ENCODE peak calls at places on chromosomes 12 and 14, in ten cellular contexts. C, K, X, Y, Q, A, M, N, J and B are unnamed samples.

GRCh38 chr12:52344111-52344510 is 22.9 kb upstream of the KRT83 start:
- DNase-seq in C (no peak), K (peak; percentile 59), X (no peak), Y (no peak), Q (no peak), A (no peak), M (no peak), N (no peak), J (no peak), B (no peak)

GRCh38 chr14:56918849-56919574 is 108.7 kb upstream of the OTX2 start:
- DNase-seq in C (no peak), K (no peak), X (no peak), Y (no peak), Q (no peak), A (no peak), M (no peak), N (no peak), J (no peak), B (no peak)

GRCh38 chr12:92242917-92243316 is 97.3 kb upstream of the BTG1 start:
- DNase-seq in C (peak; percentile 86), K (no peak), X (no peak), Y (no peak), Q (peak; percentile 51), A (peak; percentile 30), M (no peak), N (no peak), J (no peak), B (no peak)

GRCh38 chr14:39015360-39015961 is 87.6 kb downstream of the SEC23A start:
- DNase-seq in C (peak; percentile 71), K (no peak), X (peak; percentile 44), Y (peak; percentile 21), Q (peak; percentile 71), A (peak; percentile 69), M (no peak), N (peak; percentile 66), J (no peak), B (no peak)

GRCh38 chr12:56679834-56680575 is 8.1 kb downstream of the PTGES3 start:
- DNase-seq in C (no peak), K (peak; percentile 23), X (no peak), Y (no peak), Q (no peak), A (no peak), M (no peak), N (no peak), J (no peak), B (no peak)

GRCh38 chr14:65231286-65231980 is 129.1 kb upstream of the MAX start:
- DNase-seq in C (no peak), K (peak; percentile 4), X (no peak), Y (no peak), Q (no peak), A (no peak), M (no peak), N (no peak), J (no peak), B (no peak)

GRCh38 chr14:73776194-73776537 is 62.0 kb upstream of the PNMA1 start:
- DNase-seq in C (no peak), K (no peak), X (peak; percentile 67), Y (no peak), Q (peak; percentile 30), A (peak; percentile 68), M (no peak), N (no peak), J (no peak), B (no peak)

GRCh38 chr12:130787445-130788410 is 51.3 kb downstream of the STX2 start:
- DNase-seq in C (peak; percentile 75), K (no peak), X (peak; percentile 76), Y (no peak), Q (peak; percentile 37), A (peak; percentile 50), M (no peak), N (no peak), J (no peak), B (no peak)

GRCh38 chr14:49769171-49769570 is 1.2 kb downstream of the KLHDC2 start:
- DNase-seq in C (peak; percentile 70), K (no peak), X (peak; percentile 74), Y (no peak), Q (peak; percentile 73), A (peak; percentile 63), M (peak; percentile 39), N (peak; percentile 81), J (no peak), B (peak; percentile 28)

GRCh38 chr12:72995616-72996015 is 723.4 kb downstream of the TRHDE start:
- DNase-seq in C (no peak), K (no peak), X (no peak), Y (no peak), Q (no peak), A (no peak), M (no peak), N (no peak), J (no peak), B (no peak)

GRCh38 chr14:39266589-39266870 is 32.8 kb downstream of the MIA2 start:
- DNase-seq in C (no peak), K (no peak), X (peak; percentile 65), Y (no peak), Q (peak; percentile 73), A (peak; percentile 48), M (peak; percentile 90), N (no peak), J (no peak), B (no peak)

GRCh38 chr12:111799758-111800157 is 33.0 kb downstream of the ALDH2 start:
- DNase-seq in C (no peak), K (no peak), X (no peak), Y (no peak), Q (no peak), A (no peak), M (no peak), N (no peak), J (no peak), B (no peak)

GRCh38 chr14:104221636-104222375 is 83.4 kb downstream of the KIF26A start:
- DNase-seq in C (no peak), K (peak; percentile 56), X (no peak), Y (no peak), Q (no peak), A (no peak), M (no peak), N (no peak), J (no peak), B (no peak)

GRCh38 chr12:92400006-92400405 is 254.4 kb upstream of the BTG1 start:
- DNase-seq in C (no peak), K (no peak), X (no peak), Y (no peak), Q (no peak), A (no peak), M (no peak), N (no peak), J (peak; percentile 34), B (no peak)

GRCh38 chr12:45291518-45291917 is 75.6 kb downstream of the ANO6 start:
- DNase-seq in C (no peak), K (no peak), X (no peak), Y (no peak), Q (no peak), A (no peak), M (no peak), N (no peak), J (no peak), B (no peak)

GRCh38 chr12:53462935-53463334 is 11.0 kb downstream of the PCBP2 start:
- DNase-seq in C (no peak), K (no peak), X (no peak), Y (no peak), Q (no peak), A (no peak), M (no peak), N (no peak), J (no peak), B (no peak)

GRCh38 chr14:96098309-96098998 is 59.3 kb downstream of the C14orf132 start:
- DNase-seq in C (peak; percentile 71), K (no peak), X (peak; percentile 53), Y (peak; percentile 60), Q (peak; percentile 81), A (peak; percentile 76), M (peak; percentile 56), N (peak; percentile 73), J (no peak), B (no peak)

GRCh38 chr12:40224439-40225291 is at the start of gene LRRK2:
- DNase-seq in C (peak; percentile 60), K (peak; percentile 99), X (peak; percentile 77), Y (no peak), Q (peak; percentile 89), A (peak; percentile 76), M (peak; percentile 65), N (no peak), J (peak; percentile 24), B (peak; percentile 22)

GRCh38 chr14:35044939-35045797 is 904 bp upstream of the FAM177A1 start:
- DNase-seq in C (peak; percentile 67), K (no peak), X (peak; percentile 64), Y (no peak), Q (peak; percentile 61), A (peak; percentile 71), M (no peak), N (no peak), J (no peak), B (peak; percentile 10)

GRCh38 chr12:1646908-1647669 is 18.1 kb downstream of the WNT5B start:
- DNase-seq in C (no peak), K (no peak), X (no peak), Y (no peak), Q (no peak), A (no peak), M (no peak), N (no peak), J (no peak), B (no peak)
- H3K4me3 ChIP-seq in C (no peak overlapping the region), K (no peak overlapping the region), X (no peak overlapping the region), Y (no peak overlapping the region), Q (no peak overlapping the region), A (no peak overlapping the region), M (no peak overlapping the region), N (no peak overlapping the region), J (no peak overlapping the region), B (no peak overlapping the region)

DNA sequence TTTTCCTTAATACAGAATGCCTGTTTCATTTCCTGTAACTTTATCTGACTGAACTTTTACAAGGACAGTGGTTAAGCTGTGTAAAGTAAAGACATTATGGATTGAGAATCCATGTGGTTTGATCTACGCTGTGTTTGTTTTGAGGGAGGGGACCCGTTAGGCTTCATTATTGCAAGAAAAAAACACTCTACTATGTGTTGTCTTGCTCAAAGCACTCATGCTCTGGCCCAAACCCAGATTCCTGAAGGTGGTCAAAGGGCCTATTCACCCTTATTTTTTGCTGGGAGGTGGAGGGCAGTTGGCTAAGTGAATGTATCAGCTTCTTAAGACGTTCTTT is 11.9 kb downstream of the RNF10 start:
- DNase-seq in C (no peak), K (no peak), X (no peak), Y (no peak), Q (no peak), A (no peak), M (no peak), N (peak; percentile 88), J (no peak), B (no peak)
- H3K4me3 ChIP-seq in C (no peak overlapping the region), K (no peak overlapping the region), X (no peak overlapping the region), Y (no peak overlapping the region), Q (no peak overlapping the region), A (no peak overlapping the region), M (no peak overlapping the region), N (peak overlapping the region; percentile 58), J (no peak overlapping the region), B (no peak overlapping the region)

GRCh38 chr12:117967512-117967911 is 1.3 kb downstream of the KSR2 start:
- DNase-seq in C (no peak), K (no peak), X (no peak), Y (no peak), Q (no peak), A (no peak), M (no peak), N (no peak), J (no peak), B (no peak)
- H3K4me3 ChIP-seq in C (no peak overlapping the region), K (no peak overlapping the region), X (no peak overlapping the region), Y (no peak overlapping the region), Q (no peak overlapping the region), A (no peak overlapping the region), M (no peak overlapping the region), N (peak overlapping the region; percentile 89), J (no peak overlapping the region), B (no peak overlapping the region)

GRCh38 chr12:65779091-65779642 is 45.1 kb upstream of the HMGA2 start:
- DNase-seq in C (peak; percentile 80), K (no peak), X (peak; percentile 72), Y (peak; percentile 49), Q (peak; percentile 29), A (peak; percentile 69), M (no peak), N (peak; percentile 84), J (no peak), B (no peak)
- H3K4me3 ChIP-seq in C (no peak overlapping the region), K (no peak overlapping the region), X (no peak overlapping the region), Y (no peak overlapping the region), Q (peak overlapping the region; percentile 29), A (no peak overlapping the region), M (no peak overlapping the region), N (peak overlapping the region; percentile 17), J (no peak overlapping the region), B (no peak overlapping the region)